ENCODE peak calls at places on chromosomes 2 and 18, in seven cellular contexts. I is lung, Y is T-helper 1 cell, Z is T-helper 2 cell, K is GM13976, B is SHP77 treated with DMSO at 0.1 percent for 48 hours, G is lower lobe of right lung. P is an unnamed sample.

GRCh38 chr2:232980683-232981082 is 32.4 kb downstream of the NGEF start:
- DNase-seq in Y (no peak), G (no peak), I (no peak), Z (no peak), B (no peak), K (no peak), P (no peak)

GRCh38 chr2:27959496-27959895 is 69.0 kb downstream of the BABAM2 start:
- DNase-seq in K (no peak), B (no peak), Z (no peak), Y (no peak), I (no peak), G (no peak), P (peak)

GRCh38 chr2:205323929-205324328 is 358.4 kb upstream of the NRP2 start:
- DNase-seq in I (no peak), Y (no peak), G (no peak), Z (no peak), B (no peak), K (peak), P (no peak)

GRCh38 chr2:156437272-156437671 is 1.1 kb downstream of the GPD2 start:
- DNase-seq in G (peak), B (no peak), I (no peak), Y (no peak), Z (no peak), K (no peak), P (peak)

GRCh38 chr18:78390348-78390929 is 589.2 kb upstream of the SALL3 start:
- DNase-seq in I (no peak), Z (no peak), Y (no peak), K (no peak), B (no peak), G (no peak), P (no peak)

GRCh38 chr2:120598416-120598815 is 137.3 kb upstream of the GLI2 start:
- DNase-seq in B (no peak), Z (no peak), K (no peak), I (no peak), Y (no peak), G (peak), P (no peak)

GRCh38 chr18:54090856-54091255 is 133.6 kb downstream of the MBD2 start:
- DNase-seq in I (no peak), Y (no peak), K (no peak), G (no peak), B (no peak), Z (no peak), P (no peak)

GRCh38 chr2:189152476-189152875 is 27.1 kb downstream of the COL5A2 start:
- DNase-seq in I (no peak), Z (no peak), B (no peak), Y (no peak), G (no peak), K (no peak), P (no peak)

GRCh38 chr2:72150961-72151356 is 3.3 kb upstream of the CYP26B1 start:
- DNase-seq in K (no peak), Y (no peak), B (no peak), Z (no peak), I (peak), G (no peak), P (no peak)

GRCh38 chr18:57834616-57835015 is 31.5 kb upstream of the ATP8B1 start:
- DNase-seq in Y (no peak), B (no peak), K (no peak), I (no peak), Z (no peak), G (no peak), P (no peak)

GRCh38 chr2:181790716-181791649 is 100.5 kb upstream of the ITPRID2 start:
- DNase-seq in K (peak), I (no peak), Y (no peak), G (no peak), Z (no peak), B (no peak), P (peak)

GRCh38 chr18:46916551-46917107 is 678 bp downstream of the PIAS2 start:
- DNase-seq in G (no peak), Y (no peak), I (no peak), Z (no peak), K (peak), B (no peak), P (peak)

GRCh38 chr2:201827621-201828020 is 21.3 kb downstream of the CDK15 start:
- DNase-seq in G (no peak), K (no peak), I (no peak), B (no peak), Z (no peak), Y (no peak), P (no peak)

GRCh38 chr2:121185571-121186074 is 99.4 kb downstream of the TFCP2L1 start:
- DNase-seq in Y (no peak), G (no peak), I (no peak), B (peak), K (no peak), Z (no peak), P (no peak)

GRCh38 chr2:230928701-230929380 is 3.8 kb upstream of the GPR55 start:
- DNase-seq in K (no peak), G (peak), B (no peak), I (no peak), Z (no peak), Y (no peak), P (no peak)

GRCh38 chr2:98560256-98560771 is 48.0 kb downstream of the COA5 start:
- DNase-seq in B (no peak), K (no peak), G (no peak), Z (no peak), I (no peak), Y (no peak), P (peak)

GRCh38 chr2:48883661-48884060 is 128.1 kb upstream of the LHCGR start:
- DNase-seq in Y (no peak), I (no peak), Z (no peak), B (no peak), K (no peak), G (no peak), P (no peak)

GRCh38 chr18:21599585-21600525 is 649 bp downstream of the ESCO1 start:
- DNase-seq in G (peak), Z (peak), K (peak), B (no peak), Y (peak), I (peak), P (peak)

GRCh38 chr2:1591978-1592907 is 152.1 kb downstream of the PXDN start:
- DNase-seq in K (no peak), I (peak), Y (no peak), G (peak), Z (no peak), B (peak), P (peak)

GRCh38 chr2:162403884-162404283 is 60.0 kb downstream of the GCA start:
- DNase-seq in Z (no peak), K (no peak), Y (no peak), I (no peak), B (no peak), G (no peak), P (peak)

GRCh38 chr2:118622931-118623330 is 224.5 kb downstream of the EN1 start:
- DNase-seq in Y (no peak), K (no peak), I (no peak), Z (no peak), G (no peak), B (no peak), P (peak)

GRCh38 chr2:43426305-43427031 is 169.4 kb downstream of the THADA start:
- DNase-seq in Y (peak), G (peak), B (no peak), Z (no peak), K (peak), I (peak), P (peak)

GRCh38 chr18:73663581-73663980 is 484.1 kb downstream of the FBXO15 start:
- DNase-seq in B (no peak), Y (no peak), K (no peak), G (no peak), I (no peak), Z (no peak), P (peak)

GRCh38 chr2:238345286-238345968 is 25.1 kb downstream of the TRAF3IP1 start:
- DNase-seq in K (no peak), Y (no peak), G (no peak), Z (no peak), I (no peak), B (no peak), P (no peak)

GRCh38 chr2:9033385-9034175 is 30.1 kb upstream of the MBOAT2 start:
- DNase-seq in K (no peak), G (no peak), Y (no peak), I (no peak), Z (no peak), B (peak), P (no peak)

GRCh38 chr2:39228413-39229209 is 15.2 kb downstream of the CDKL4 start:
- DNase-seq in Y (no peak), I (no peak), B (peak), Z (no peak), G (no peak), K (no peak), P (no peak)

GRCh38 chr2:217475791-217476190 is 527.0 kb downstream of the TNS1 start:
- DNase-seq in K (no peak), B (no peak), Y (no peak), G (no peak), I (no peak), Z (no peak), P (no peak)

GRCh38 chr2:235165631-235166030 is 213.8 kb downstream of the SH3BP4 start:
- DNase-seq in Z (no peak), I (no peak), Y (no peak), K (no peak), B (no peak), G (no peak), P (peak)

GRCh38 chr2:149617476-149617875 is 29.9 kb upstream of the MMADHC start:
- DNase-seq in I (no peak), B (no peak), Z (no peak), K (no peak), G (no peak), Y (no peak), P (no peak)

GRCh38 chr2:157898591-157898996 is 22.5 kb upstream of the ACVR1 start:
- DNase-seq in I (peak), G (no peak), Y (peak), B (no peak), K (no peak), Z (no peak), P (peak)

GRCh38 chr2:39913648-39914456 is 134.8 kb upstream of the THUMPD2 start:
- DNase-seq in K (peak), Z (no peak), G (no peak), I (no peak), Y (no peak), B (peak), P (peak)

GRCh38 chr2:177338177-177338721 is 54.3 kb upstream of the AGPS start:
- DNase-seq in B (no peak), I (no peak), Y (no peak), Z (no peak), G (no peak), K (no peak), P (peak)

P was measured in fibroblast of gingiva.